ENCODE peak calls at places on chromosomes 5 and 9, in four cellular contexts. V is GM03348, G is iPS DF 19.7, A is endothelial cell. J is an unnamed sample.

GRCh38 chr9:93315118-93315517 is 131.2 kb downstream of the WNK2 start:
- DNase-seq in A (no peak), G (no peak), V (no peak), J (no peak)

GRCh38 chr5:169350759-169351240 is 49.9 kb upstream of the SLIT3 start:
- DNase-seq in G (no peak), V (peak), A (no peak), J (peak)

GRCh38 chr9:114392749-114393112 is 4.9 kb upstream of the AKNA start:
- DNase-seq in G (no peak), V (no peak), A (no peak), J (no peak)

GRCh38 chr5:91142819-91143218 is 240.3 kb downstream of the ARRDC3 start:
- DNase-seq in A (no peak), V (no peak), G (no peak), J (no peak)

GRCh38 chr5:146731909-146732659 is 146.5 kb downstream of the PPP2R2B start:
- DNase-seq in G (peak), A (no peak), V (peak), J (peak)

GRCh38 chr5:112535339-112535738 is 116.3 kb upstream of the EPB41L4A start:
- DNase-seq in V (no peak), G (no peak), A (no peak), J (no peak)

GRCh38 chr5:1249366-1250280 is 24.4 kb downstream of the SLC6A18 start:
- DNase-seq in G (no peak), V (no peak), A (no peak), J (no peak)

GRCh38 chr5:132557425-132557805 is 638 bp downstream of the RAD50 start:
- DNase-seq in A (peak), G (no peak), V (peak), J (peak)

GRCh38 chr5:87276655-87277054 is 9.0 kb downstream of the RASA1 start:
- DNase-seq in V (no peak), A (no peak), G (no peak), J (no peak)

GRCh38 chr9:91817493-91818225 is 132.4 kb downstream of the ROR2 start:
- DNase-seq in V (peak), A (no peak), G (no peak), J (peak)

GRCh38 chr5:96609369-96609768 is 52.8 kb upstream of the CAST start:
- DNase-seq in A (no peak), G (no peak), V (no peak), J (no peak)

GRCh38 chr5:27908341-27908740 is 870.0 kb upstream of the CDH9 start:
- DNase-seq in A (no peak), V (no peak), G (no peak), J (no peak)

GRCh38 chr5:142746532-142746931 is 23.6 kb upstream of the ARHGAP26 start:
- DNase-seq in V (no peak), G (no peak), A (no peak), J (no peak)

GRCh38 chr9:114677418-114677817 is 4.6 kb downstream of the TEX48 start:
- DNase-seq in A (no peak), G (no peak), V (peak), J (peak)

GRCh38 chr5:131377785-131378325 is 114.0 kb downstream of the CDC42SE2 start:
- DNase-seq in A (no peak), V (no peak), G (no peak), J (no peak)

GRCh38 chr9:65432051-65432450 is 147.0 kb upstream of the FOXD4L5 start:
- DNase-seq in G (no peak), A (no peak), V (no peak), J (no peak)

GRCh38 chr5:168697034-168697720 is 118.0 kb upstream of the PANK3 start:
- DNase-seq in V (no peak), A (no peak), G (no peak), J (no peak)

GRCh38 chr5:110321117-110321516 is 405.4 kb downstream of the TMEM232 start:
- DNase-seq in G (no peak), A (no peak), V (peak), J (no peak)

GRCh38 chr5:65924366-65925093 is 1.8 kb upstream of the ERBIN start:
- DNase-seq in G (no peak), A (no peak), V (no peak), J (no peak)

GRCh38 chr9:137447722-137448568 is 6.8 kb upstream of the ENTPD8 start:
- DNase-seq in V (no peak), G (no peak), A (no peak), J (no peak)

GRCh38 chr5:125412561-125413535 is 666.4 kb upstream of the ZNF608 start:
- DNase-seq in V (peak), G (peak), A (peak), J (peak)

GRCh38 chr5:57179262-57179960 is 5.6 kb downstream of the GPBP1 start:
- DNase-seq in G (no peak), A (no peak), V (no peak), J (no peak)

GRCh38 chr9:72628191-72628590 is 106.8 kb downstream of the TMC1 start:
- DNase-seq in G (no peak), A (no peak), V (peak), J (no peak)

GRCh38 chr5:132428147-132428482 is 58.6 kb downstream of the SLC22A5 start:
- DNase-seq in A (no peak), G (no peak), V (no peak), J (no peak)

GRCh38 chr9:2181794-2182193 is 166.6 kb downstream of the SMARCA2 start:
- DNase-seq in A (peak), G (peak), V (peak), J (peak)

GRCh38 chr5:63170496-63170895 is 591.9 kb downstream of the LRRC70 start:
- DNase-seq in G (no peak), A (no peak), V (no peak), J (no peak)

GRCh38 chr5:6719896-6720560 is 6.8 kb downstream of the TENT4A start:
- DNase-seq in G (no peak), V (no peak), A (no peak), J (no peak)

GRCh38 chr9:76926846-76927245 is 20.9 kb upstream of the PRUNE2 start:
- DNase-seq in V (no peak), G (no peak), A (no peak), J (no peak)

GRCh38 chr5:57434227-57434640 is 48.4 kb downstream of the ACTBL2 start:
- DNase-seq in G (no peak), V (no peak), A (no peak), J (no peak)

GRCh38 chr5:27472000-27472763 is 433.8 kb upstream of the CDH9 start:
- DNase-seq in V (peak), G (peak), A (peak), J (peak)

GRCh38 chr5:58200451-58200850 is 259.4 kb downstream of the PLK2 start:
- DNase-seq in V (no peak), A (no peak), G (no peak), J (no peak)

GRCh38 chr9:128903871-128904371 is 16.9 kb upstream of the PHYHD1 start:
- DNase-seq in G (no peak), A (no peak), V (no peak), J (no peak)

GRCh38 chr9:133707761-133708122 is 30.4 kb downstream of the SARDH start:
- DNase-seq in V (no peak), A (no peak), G (no peak), J (no peak)

GRCh38 chr5:172437445-172438303 is 16.7 kb downstream of the SH3PXD2B start:
- DNase-seq in A (no peak), V (peak), G (no peak), J (peak)

GRCh38 chr5:32044904-32045303 is 129.2 kb downstream of the GOLPH3 start:
- DNase-seq in G (no peak), A (no peak), V (peak), J (peak)

GRCh38 chr9:23769307-23769935 is 56.6 kb downstream of the ELAVL2 start:
- DNase-seq in V (no peak), G (no peak), A (no peak), J (peak)

GRCh38 chr9:133707065-133707760 is 30.9 kb downstream of the SARDH start:
- DNase-seq in G (no peak), A (no peak), V (no peak), J (no peak)

GRCh38 chr5:99331061-99331460 is 402.3 kb upstream of the CHD1 start:
- DNase-seq in G (no peak), A (no peak), V (no peak), J (no peak)

GRCh38 chr5:179311581-179311980 is 33.7 kb downstream of the ADAMTS2 start:
- DNase-seq in V (no peak), G (no peak), A (no peak), J (no peak)

GRCh38 chr5:55211184-55211874 is 15.8 kb downstream of the MCIDAS start:
- DNase-seq in G (no peak), A (no peak), V (no peak), J (no peak)

J was measured in AG20443.